ENCODE peak calls at places on chromosomes 2 and 18, in seven cellular contexts. W, A, U, Z, I, C and R are unnamed samples.

GRCh38 chr2:112794131-112794733 is 9.9 kb upstream of the IL1A start:
- DNase-seq in C (peak; percentile 96), U (no peak), Z (peak; percentile 44), A (no peak), I (peak; percentile 35), W (peak; percentile 38), R (peak; percentile 99)

GRCh38 chr18:32549248-32549842 is 78.7 kb upstream of the GAREM1 start:
- DNase-seq in I (peak; percentile 41), A (peak; percentile 66), U (peak; percentile 52), W (no peak), Z (peak; percentile 71), C (peak; percentile 67), R (peak; percentile 66)

GRCh38 chr18:49273201-49273880 is 187.1 kb downstream of the DYM start:
- DNase-seq in I (no peak), A (peak; percentile 30), Z (no peak), W (no peak), C (no peak), U (no peak), R (no peak)

GRCh38 chr2:42028571-42029148 is 19.2 kb upstream of the PKDCC start:
- DNase-seq in C (peak; percentile 52), I (peak; percentile 53), W (no peak), U (no peak), Z (no peak), A (no peak), R (no peak)

GRCh38 chr18:51226068-51226467 is 28.6 kb upstream of the MEX3C start:
- DNase-seq in I (no peak), W (no peak), Z (no peak), A (no peak), U (no peak), C (peak; percentile 14), R (peak; percentile 12)

GRCh38 chr2:149062531-149062930 is 24.0 kb downstream of the LYPD6B start:
- DNase-seq in A (no peak), C (no peak), I (no peak), W (no peak), U (no peak), Z (no peak), R (peak; percentile 59)

GRCh38 chr2:31176742-31177141 is 38.5 kb upstream of the GALNT14 start:
- DNase-seq in Z (no peak), W (no peak), U (no peak), A (no peak), I (no peak), C (no peak), R (no peak)

GRCh38 chr2:219939647-219940046 is 312.2 kb downstream of the SLC4A3 start:
- DNase-seq in U (no peak), W (no peak), I (no peak), C (no peak), A (no peak), Z (no peak), R (no peak)

GRCh38 chr18:56252456-56252855 is 385.9 kb downstream of the TXNL1 start:
- DNase-seq in W (no peak), Z (no peak), I (no peak), A (no peak), C (no peak), U (no peak), R (no peak)

GRCh38 chr2:24048662-24049484 is 668 bp upstream of the FKBP1B start:
- DNase-seq in I (no peak), C (no peak), U (no peak), Z (no peak), A (no peak), W (no peak), R (no peak)

GRCh38 chr18:5456577-5457466 is 87.0 kb downstream of the EPB41L3 start:
- DNase-seq in C (peak; percentile 66), A (no peak), Z (no peak), W (no peak), I (no peak), U (peak; percentile 88), R (no peak)
- TF ChIP-seq CTCF in C (peak; percentile 52), A (no peak), Z (no peak), W (peak; percentile 56), I (no peak), U (peak; percentile 53), R (no peak)

GRCh38 chr18:74250131-74250530 is 41.6 kb downstream of the CYB5A start:
- DNase-seq in A (no peak), U (no peak), C (no peak), Z (no peak), I (no peak), W (no peak), R (no peak)
- TF ChIP-seq CTCF in A (no peak), U (no peak), C (no peak), Z (no peak), I (no peak), W (no peak), R (no peak)

GRCh38 chr2:59449264-59449663 is 1104.2 kb downstream of the BCL11A start:
- DNase-seq in Z (no peak), I (no peak), W (no peak), C (no peak), A (no peak), U (no peak), R (peak; percentile 62)
- TF ChIP-seq CTCF in Z (no peak), I (no peak), W (no peak), C (no peak), A (no peak), U (no peak), R (peak; percentile 45)

GRCh38 chr18:70781860-70782453 is 493.1 kb downstream of the SOCS6 start:
- DNase-seq in C (peak; percentile 60), A (peak; percentile 52), W (no peak), I (peak; percentile 31), U (peak; percentile 17), Z (peak; percentile 45), R (peak; percentile 45)
- TF ChIP-seq CTCF in C (peak; percentile 81), A (peak; percentile 49), W (no peak), I (peak; percentile 66), U (peak; percentile 86), Z (no peak), R (peak; percentile 60)

GRCh38 chr2:160784034-160784433 is 290.4 kb upstream of the RBMS1 start:
- DNase-seq in A (no peak), W (no peak), Z (no peak), C (no peak), I (no peak), U (no peak), R (no peak)
- TF ChIP-seq CTCF in A (no peak), W (no peak), Z (no peak), C (no peak), I (no peak), U (peak; percentile 18), R (peak; percentile 10)

GRCh38 chr18:67864677-67865340 is 348.3 kb upstream of the DSEL start:
- DNase-seq in Z (no peak), I (no peak), C (peak; percentile 67), U (no peak), W (no peak), A (no peak), R (no peak)
- TF ChIP-seq CTCF in Z (no peak), I (no peak), C (no peak), U (no peak), W (no peak), A (no peak), R (peak; percentile 10)

GRCh38 chr2:68291317-68291716 is 28.4 kb downstream of the CNRIP1 start:
- DNase-seq in Z (no peak), W (no peak), I (no peak), A (no peak), C (no peak), U (no peak), R (no peak)

GRCh38 chr2:68290825-68291224 is 28.9 kb downstream of the CNRIP1 start:
- DNase-seq in W (no peak), U (no peak), C (no peak), A (no peak), Z (no peak), I (no peak), R (no peak)

GRCh38 chr2:68293024-68293423 is 26.7 kb downstream of the CNRIP1 start:
- DNase-seq in U (no peak), A (no peak), W (no peak), Z (no peak), C (no peak), I (no peak), R (no peak)

GRCh38 chr2:68294187-68294586 is 25.6 kb downstream of the CNRIP1 start:
- DNase-seq in C (no peak), U (no peak), Z (no peak), A (no peak), W (no peak), I (no peak), R (no peak)

DNA sequence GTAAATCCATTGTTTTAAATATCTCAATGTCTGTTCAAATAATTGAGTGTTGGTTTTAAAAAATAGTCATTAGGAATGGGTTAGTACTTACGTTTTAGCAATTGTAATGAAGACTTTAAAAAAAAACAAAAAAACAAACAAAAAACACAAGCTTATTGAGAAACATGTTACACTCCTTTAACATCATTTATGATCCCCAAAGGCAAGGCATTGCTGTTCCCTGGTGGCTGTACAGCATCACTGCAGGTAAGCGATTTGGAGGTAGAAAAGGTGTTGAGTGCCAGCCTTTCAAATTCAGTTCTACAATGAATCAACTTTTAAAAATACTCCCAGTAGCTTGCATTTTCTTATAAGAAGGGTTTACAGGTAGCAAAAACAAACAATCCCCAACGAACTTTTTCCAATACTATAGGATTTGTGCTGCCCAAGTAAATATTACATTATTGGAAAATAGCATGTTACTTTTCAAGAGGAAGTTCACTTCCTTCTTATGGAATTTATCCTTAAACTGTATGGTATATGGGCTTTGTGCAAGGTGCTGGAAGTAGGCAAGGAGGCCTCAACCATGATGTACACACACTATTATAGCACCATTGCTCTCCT is 27.5 kb downstream of the CNRIP1 start:
- DNase-seq in C (peak; percentile 56), I (peak; percentile 34), Z (no peak), U (no peak), W (no peak), A (no peak), R (peak; percentile 65)
- TF ChIP-seq CTCF in C (peak; percentile 84), I (peak; percentile 72), Z (peak; percentile 57), U (peak; percentile 94), W (peak; percentile 64), A (peak; percentile 62), R (peak; percentile 99)

DNA sequence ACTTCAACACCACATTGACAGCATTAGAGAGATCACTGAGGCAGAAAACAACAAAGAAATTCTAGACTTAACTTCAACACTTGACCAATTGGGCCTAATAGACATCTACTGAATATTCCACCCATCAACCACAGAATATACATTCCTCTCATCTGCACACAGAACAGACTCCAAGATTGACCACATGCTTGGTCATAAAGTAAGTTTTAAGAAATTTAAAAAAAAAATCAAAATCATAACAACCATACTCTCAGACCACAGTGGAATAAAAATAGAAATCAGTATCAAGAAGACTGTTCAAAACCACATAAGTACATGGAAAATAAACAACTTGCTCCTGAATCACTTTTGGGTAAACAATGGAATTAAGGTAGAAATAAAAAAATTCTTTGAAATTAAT is 9.0 kb upstream of the FLACC1 start:
- DNase-seq in U (no peak), W (no peak), C (no peak), A (no peak), Z (no peak), I (no peak), R (no peak)
- TF ChIP-seq CTCF in U (no peak), W (no peak), C (no peak), A (no peak), Z (no peak), I (no peak), R (no peak)